ENCODE peak calls at places on chromosomes 7 and 10, in nine cellular contexts. V, J, M, Y, G, B, D, U and T are unnamed samples.

GRCh38 chr10:90871761-90872647 is at the start of gene RPP30:
- DNase-seq in M (peak; percentile 84), B (peak; percentile 45), Y (peak; percentile 83), V (peak; percentile 80), G (peak; percentile 79), U (peak; percentile 94), J (peak; percentile 71), D (peak; percentile 72), T (peak; percentile 88)

GRCh38 chr7:9407816-9408215 is 974.4 kb downstream of the NXPH1 start:
- DNase-seq in D (no peak), U (no peak), V (no peak), Y (no peak), M (no peak), G (no peak), B (no peak), J (no peak), T (no peak)

GRCh38 chr7:98869374-98870070 is at the start of gene TMEM130:
- DNase-seq in U (peak; percentile 57), B (no peak), G (no peak), V (no peak), Y (no peak), J (no peak), M (no peak), D (no peak), T (no peak)

GRCh38 chr7:159004411-159004810 is 140.3 kb downstream of the VIPR2 start:
- DNase-seq in J (no peak), B (no peak), V (no peak), D (no peak), Y (no peak), U (no peak), G (no peak), M (no peak), T (no peak)

GRCh38 chr10:52368725-52369124 is 54.6 kb downstream of the DKK1 start:
- DNase-seq in D (no peak), Y (no peak), J (no peak), B (no peak), G (no peak), U (peak; percentile 14), V (no peak), M (no peak), T (no peak)

GRCh38 chr7:152551304-152552036 is 115.7 kb upstream of the KMT2C start:
- DNase-seq in V (no peak), J (no peak), U (no peak), D (no peak), Y (no peak), B (no peak), G (no peak), M (no peak), T (no peak)

GRCh38 chr10:92834331-92834730 is 14.0 kb upstream of the EXOC6 start:
- DNase-seq in J (no peak), G (no peak), D (no peak), U (no peak), V (peak; percentile 26), M (no peak), Y (no peak), B (no peak), T (no peak)

GRCh38 chr10:45555789-45556188 is 116.8 kb downstream of the ZFAND4 start:
- DNase-seq in Y (no peak), M (no peak), G (no peak), D (no peak), B (no peak), V (peak; percentile 11), U (no peak), J (no peak), T (no peak)

GRCh38 chr7:1536768-1537630 is 6.5 kb downstream of the MAFK start:
- DNase-seq in Y (peak; percentile 94), V (peak; percentile 98), J (no peak), U (peak; percentile 87), G (peak; percentile 99), D (no peak), M (no peak), B (no peak), T (peak; percentile 97)

GRCh38 chr7:130891254-130892094 is 157.5 kb upstream of the KLF14 start:
- DNase-seq in V (peak; percentile 78), D (no peak), J (no peak), M (no peak), G (no peak), B (no peak), U (no peak), Y (peak; percentile 78), T (peak; percentile 72)

GRCh38 chr7:28065308-28065707 is 115.3 kb downstream of the JAZF1 start:
- DNase-seq in U (no peak), G (no peak), J (no peak), D (no peak), B (no peak), V (peak; percentile 67), M (no peak), Y (no peak), T (no peak)

GRCh38 chr10:101285519-101286070 is 56.3 kb upstream of the LBX1 start:
- DNase-seq in J (no peak), B (no peak), U (peak; percentile 82), Y (no peak), V (no peak), G (no peak), M (no peak), D (no peak), T (no peak)